ENCODE peak calls at places on chromosomes 5 and 9, in five cellular contexts. E is PC-3, V is neural progenitor cell, I is GM23248, X is PC-9. T is an unnamed sample. For H4K20me1, H3F3A and H3K4me1, the result is how much of the 10 kb centered on the place peaks cover.

GRCh38 chr9:89542461-89543021 is 44.6 kb upstream of the SEMA4D start:
- DNase-seq in I (no peak), X (no peak), E (no peak), V (no peak), T (no peak)

GRCh38 chr9:94945191-94946144 is 219.0 kb downstream of the AOPEP start:
- DNase-seq in I (peak), X (peak), E (peak), V (no peak), T (no peak)

GRCh38 chr9:89427621-89428221 is 70.2 kb downstream of the SEMA4D start:
- DNase-seq in V (no peak), I (peak), X (no peak), E (peak), T (no peak)

GRCh38 chr5:176818391-176819098 is 8.2 kb downstream of the UNC5A start:
- DNase-seq in E (no peak), V (no peak), X (peak), I (no peak), T (no peak)

GRCh38 chr5:139415221-139415861 is 11.5 kb upstream of the SPATA24 start:
- DNase-seq in V (no peak), E (no peak), X (no peak), I (no peak), T (no peak)

GRCh38 chr9:74494490-74494889 is 2.6 kb upstream of the RORB start:
- DNase-seq in I (no peak), E (no peak), X (no peak), V (no peak), T (peak)

GRCh38 chr5:1524799-1525623 is 1.3 kb upstream of the LPCAT1 start:
- DNase-seq in X (no peak), I (no peak), E (no peak), V (no peak), T (no peak)

GRCh38 chr9:93035821-93036351 is 22.6 kb upstream of the SUSD3 start:
- DNase-seq in V (no peak), I (no peak), E (no peak), X (no peak), T (no peak)

GRCh38 chr9:92332577-92333287 is 7.0 kb downstream of the CENPP start:
- DNase-seq in X (no peak), V (no peak), I (no peak), E (no peak), T (no peak)

GRCh38 chr5:87048156-87048555 is 219.5 kb upstream of the RASA1 start:
- DNase-seq in V (no peak), E (peak), X (no peak), I (peak), T (no peak)

GRCh38 chr9:115058175-115058574 is 59.8 kb downstream of the TNC start:
- DNase-seq in E (peak), X (no peak), I (no peak), V (no peak), T (no peak)

GRCh38 chr9:126376311-126376902 is 49.8 kb downstream of the MVB12B start:
- DNase-seq in X (no peak), I (no peak), E (no peak), V (peak), T (no peak)

GRCh38 chr9:37061763-37062162 is 27.7 kb upstream of the PAX5 start:
- DNase-seq in E (peak), X (no peak), I (no peak), V (no peak), T (no peak)

GRCh38 chr9:124008855-124009834 is 2.4 kb upstream of the LHX2 start:
- DNase-seq in V (peak), E (no peak), I (no peak), X (no peak), T (peak)

GRCh38 chr5:5276471-5276870 is 136.3 kb downstream of the ADAMTS16 start:
- DNase-seq in V (no peak), E (no peak), X (no peak), I (no peak), T (no peak)

GRCh38 chr5:97100486-97100885 is 41.9 kb downstream of the LIX1 start:
- DNase-seq in I (peak), X (no peak), E (no peak), V (no peak), T (no peak)

GRCh38 chr9:133973791-133974630 is 18.1 kb downstream of the VAV2 start:
- DNase-seq in E (no peak), X (no peak), V (peak), I (no peak), T (no peak)

GRCh38 chr5:139651863-139652787 is 4.0 kb downstream of the CXXC5 start:
- DNase-seq in I (peak), V (peak), X (peak), E (peak), T (peak)

GRCh38 chr5:61159841-61160240 is 2.4 kb downstream of the SMIM15 start:
- DNase-seq in E (no peak), I (no peak), V (no peak), X (no peak), T (no peak)

GRCh38 chr9:92669527-92669889 is 423 bp downstream of the IPPK start:
- DNase-seq in I (no peak), V (peak), X (no peak), E (no peak), T (peak)

GRCh38 chr5:139246394-139246793 is 47.1 kb upstream of the MATR3 start:
- DNase-seq in E (peak), I (peak), X (no peak), V (no peak), T (peak)

GRCh38 chr9:107711528-107711927 is 222.0 kb upstream of the KLF4 start:
- DNase-seq in V (no peak), E (peak), X (peak), I (peak), T (no peak)

GRCh38 chr5:76446776-76447175 is 43.7 kb downstream of the IQGAP2 start:
- DNase-seq in E (no peak), X (no peak), V (no peak), I (no peak), T (no peak)

GRCh38 chr5:97623441-97623840 is 440.4 kb upstream of the RIOK2 start:
- DNase-seq in I (no peak), E (no peak), V (no peak), X (no peak), T (peak)

GRCh38 chr9:13915591-13916301 is 398.2 kb downstream of the NFIB start:
- DNase-seq in X (no peak), E (peak), I (peak), V (no peak), T (no peak)

GRCh38 chr9:137785704-137786161 is 91.8 kb upstream of the CACNA1B start:
- DNase-seq in E (no peak), I (no peak), V (peak), X (no peak), T (peak)

GRCh38 chr9:127183814-127184582 is 61.6 kb upstream of the ANGPTL2 start:
- DNase-seq in V (no peak), E (no peak), I (peak), X (no peak), T (no peak)

GRCh38 chr5:94618029-94618492 is 343 bp downstream of the KIAA0825 start:
- DNase-seq in E (peak), I (peak), X (peak), V (peak), T (peak)

GRCh38 chr5:72584466-72584865 is 77.3 kb upstream of the ZNF366 start:
- DNase-seq in X (no peak), I (peak), E (no peak), V (no peak), T (no peak)

GRCh38 chr5:58457040-58457439 is 2.8 kb downstream of the PLK2 start:
- DNase-seq in E (no peak), X (no peak), I (no peak), V (no peak), T (no peak)
- H4K20me1 ChIP-seq in E (half or more), X (half or more), I (under half), V (under half), T (under half)

DNA sequence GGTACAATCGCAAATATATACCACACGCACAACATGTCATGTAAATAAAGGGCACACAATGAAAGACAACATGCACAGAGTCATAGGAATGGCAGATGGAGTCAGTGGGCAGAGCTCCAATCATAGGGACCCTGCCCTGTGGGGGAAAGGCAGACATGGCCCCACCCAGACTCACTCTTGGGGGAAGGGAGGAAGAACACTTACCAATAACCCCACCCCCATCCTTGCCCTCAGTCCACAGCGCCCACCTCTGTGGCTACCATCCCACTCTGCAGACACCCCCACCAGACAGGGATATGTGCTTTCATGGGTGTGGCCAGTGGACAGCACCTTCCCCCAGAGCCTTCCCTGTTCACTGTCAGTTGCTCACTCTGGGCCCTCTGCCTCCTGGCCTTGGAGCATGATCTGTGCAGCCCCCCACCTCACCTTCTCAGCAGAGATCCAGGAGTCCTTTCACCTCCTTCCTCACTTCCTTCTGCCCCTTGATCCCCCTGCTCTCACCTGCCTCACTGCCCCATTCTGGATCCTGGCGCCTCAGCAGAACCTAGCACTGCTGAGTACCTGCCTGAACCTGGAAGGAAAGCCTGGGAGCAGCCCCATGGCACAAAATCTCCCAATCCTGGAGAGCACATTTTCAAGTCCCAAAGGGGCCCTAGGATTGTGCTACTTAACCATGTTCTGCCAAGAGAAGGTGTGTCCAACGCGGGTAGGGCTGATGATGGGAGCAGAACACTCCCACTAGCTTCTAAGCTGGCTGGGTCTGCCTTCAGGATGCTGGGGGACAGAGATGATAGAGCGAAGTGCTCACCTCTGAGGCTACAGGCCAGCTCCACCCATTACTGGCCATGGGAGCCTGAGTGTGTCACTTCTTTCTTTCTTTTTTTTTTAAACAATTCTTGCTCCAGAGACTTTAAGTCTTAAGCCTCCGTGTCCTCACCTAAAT is 1.5 kb upstream of the PHF19 start:
- DNase-seq in E (no peak), V (no peak), X (no peak), I (no peak), T (no peak)
- H3F3A ChIP-seq in E (under half), V (under half), X (under half), I (under half), T (under half)

GRCh38 chr5:132431682-132432081 is 58.9 kb downstream of the IRF1 start:
- DNase-seq in V (no peak), I (no peak), E (no peak), X (no peak), T (no peak)
- H3K4me1 ChIP-seq in V (under half), I (under half), E (under half), X (under half), T (under half)

GRCh38 chr9:21991039-21991959 is 2.9 kb downstream of the CDKN2A start:
- DNase-seq in V (no peak), X (no peak), I (no peak), E (no peak), T (no peak)
- H4K20me1 ChIP-seq in V (half or more), X (under half), I (under half), E (under half), T (under half)

GRCh38 chr5:32584651-32585050 is 706 bp upstream of the SUB1 start:
- DNase-seq in V (no peak), X (no peak), E (no peak), I (peak), T (no peak)
- H3F3A ChIP-seq in V (under half), X (under half), E (under half), I (under half), T (under half)

GRCh38 chr9:96413312-96414221 is 4.6 kb downstream of the ZNF367 start:
- DNase-seq in X (no peak), V (no peak), E (no peak), I (no peak), T (no peak)
- H3K4me1 ChIP-seq in X (under half), V (under half), E (under half), I (under half), T (under half)